ENCODE peak calls at places on chromosomes 13 and 19, in six cellular contexts. N is CD8-positive, alpha-beta memory T cell; Y is transverse colon; K is neural progenitor cell; E is tibial nerve; X is colonic mucosa. O is an unnamed sample.

GRCh38 chr19:16205205-16206045 is 7.7 kb downstream of the AP1M1 start:
- DNase-seq in N (no peak), Y (no peak), K (no peak), E (no peak), X (no peak), O (no peak)

GRCh38 chr13:75312884-75313520 is 169.0 kb downstream of the TBC1D4 start:
- DNase-seq in N (no peak), Y (no peak), K (no peak), E (no peak), X (peak; percentile 18), O (no peak)

GRCh38 chr13:31884556-31884955 is 145.2 kb downstream of the RXFP2 start:
- DNase-seq in N (no peak), Y (no peak), K (no peak), E (no peak), X (no peak), O (no peak)

GRCh38 chr13:77475345-77476084 is 60.0 kb upstream of the SCEL start:
- DNase-seq in N (no peak), Y (no peak), K (no peak), E (no peak), X (no peak), O (no peak)

GRCh38 chr19:1467512-1468273 is 11.3 kb downstream of the C19orf25 start:
- DNase-seq in N (no peak), Y (no peak), K (peak; percentile 66), E (no peak), X (no peak), O (no peak)

GRCh38 chr19:11171144-11171543 is 15.6 kb upstream of the SPC24 start:
- DNase-seq in N (no peak), Y (no peak), K (no peak), E (no peak), X (no peak), O (no peak)

GRCh38 chr13:109610517-109610916 is 175.9 kb downstream of the IRS2 start:
- DNase-seq in N (peak; percentile 3), Y (peak; percentile 55), K (peak; percentile 50), E (peak; percentile 8), X (peak; percentile 37), O (peak; percentile 60)

GRCh38 chr19:45764947-45765346 is 4.1 kb downstream of the SIX5 start:
- DNase-seq in N (no peak), Y (no peak), K (no peak), E (no peak), X (no peak), O (peak; percentile 50)

GRCh38 chr19:12289790-12290065 is 5.0 kb downstream of the ZNF44 start:
- DNase-seq in N (no peak), Y (no peak), K (no peak), E (no peak), X (no peak), O (no peak)
- H3K27ac ChIP-seq in N (peak overlapping the region; percentile 4), Y (peak overlapping the region; percentile 44), K (no peak overlapping the region), E (no peak overlapping the region), X (peak overlapping the region; percentile 10), O (no peak overlapping the region)

GRCh38 chr13:24076124-24076523 is 84.4 kb upstream of the SPATA13 start:
- DNase-seq in N (no peak), Y (peak; percentile 49), K (no peak), E (no peak), X (peak; percentile 70), O (no peak)

GRCh38 chr13:24073657-24074056 is 86.9 kb upstream of the SPATA13 start:
- DNase-seq in N (no peak), Y (no peak), K (no peak), E (no peak), X (no peak), O (no peak)

GRCh38 chr13:24075137-24075975 is 85.2 kb upstream of the SPATA13 start:
- DNase-seq in N (no peak), Y (no peak), K (no peak), E (no peak), X (no peak), O (no peak)

GRCh38 chr13:24076636-24077035 is 83.9 kb upstream of the SPATA13 start:
- DNase-seq in N (no peak), Y (no peak), K (no peak), E (no peak), X (no peak), O (peak; percentile 22)

DNA sequence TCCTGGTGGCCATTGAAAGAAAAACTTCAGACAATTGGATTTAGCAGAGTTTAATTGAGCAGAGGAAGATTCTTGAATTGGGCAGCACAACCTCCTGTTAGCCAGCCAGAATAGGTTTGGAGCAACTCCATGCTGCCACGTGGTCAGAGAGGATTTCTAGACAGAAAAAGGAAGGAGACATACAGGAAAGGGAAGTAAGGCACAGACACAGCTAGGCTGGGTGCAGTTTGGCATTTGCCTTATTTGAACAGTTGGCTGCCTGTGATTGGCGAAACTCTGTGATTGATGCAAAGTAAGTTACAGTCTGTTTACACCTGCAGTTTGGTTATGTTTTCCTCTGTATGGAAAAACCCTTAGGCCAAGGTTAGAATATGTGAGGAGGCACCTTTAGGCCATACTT is 85.8 kb upstream of the SPATA13 start:
- DNase-seq in N (no peak), Y (no peak), K (no peak), E (no peak), X (peak; percentile 57), O (no peak)
- H3K27ac ChIP-seq in N (no peak overlapping the region), Y (peak overlapping the region; percentile 8), K (no peak overlapping the region), E (no peak overlapping the region), X (no peak overlapping the region), O (no peak overlapping the region)

GRCh38 chr13:98921015-98921414 is 56.8 kb downstream of the DOCK9 start:
- DNase-seq in N (no peak), Y (no peak), K (no peak), E (no peak), X (no peak), O (no peak)
- H3K27ac ChIP-seq in N (no peak overlapping the region), Y (no peak overlapping the region), K (no peak overlapping the region), E (no peak overlapping the region), X (no peak overlapping the region), O (no peak overlapping the region)

DNA sequence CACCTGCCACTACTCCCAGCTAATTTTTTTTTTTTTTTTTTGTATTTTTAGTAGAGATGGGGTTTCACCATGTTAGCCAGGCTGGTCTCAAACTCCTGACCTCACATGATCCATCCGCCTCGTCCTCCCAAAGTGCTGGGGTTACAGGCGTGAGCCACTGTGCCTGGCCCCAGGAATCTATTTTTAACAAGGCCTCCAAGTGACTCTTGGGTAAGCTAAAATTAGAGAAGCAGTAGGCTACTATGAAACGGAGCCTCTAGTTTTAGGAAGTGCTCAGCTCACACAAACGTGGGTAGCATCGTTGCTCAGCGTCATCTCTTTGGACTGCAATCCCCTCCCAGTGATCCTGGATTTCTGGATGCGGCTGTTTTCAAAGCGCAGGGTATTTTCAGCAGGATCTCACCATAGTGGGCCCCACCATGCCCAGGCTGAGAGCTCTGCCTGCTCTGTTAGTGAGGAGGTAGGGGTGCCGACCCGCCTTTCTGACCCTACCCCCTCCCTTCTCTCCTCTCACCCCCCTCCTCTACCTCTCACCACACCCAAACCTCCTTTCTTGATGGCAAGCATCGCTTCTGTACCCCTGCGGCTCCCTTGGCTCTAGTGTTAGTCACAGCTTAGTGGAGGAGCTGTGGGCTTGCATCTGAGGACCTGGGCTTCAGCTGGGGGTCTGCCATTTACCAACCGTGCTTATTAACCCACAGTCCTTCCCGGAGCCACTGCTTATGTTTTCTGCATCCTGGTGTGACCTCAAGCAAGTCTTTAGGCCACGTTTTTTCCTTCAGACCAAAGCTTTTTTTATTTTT is 34.2 kb downstream of the GJA3 start:
- DNase-seq in N (no peak), Y (no peak), K (no peak), E (no peak), X (no peak), O (no peak)
- H3K27ac ChIP-seq in N (no peak overlapping the region), Y (no peak overlapping the region), K (no peak overlapping the region), E (no peak overlapping the region), X (no peak overlapping the region), O (no peak overlapping the region)

DNA sequence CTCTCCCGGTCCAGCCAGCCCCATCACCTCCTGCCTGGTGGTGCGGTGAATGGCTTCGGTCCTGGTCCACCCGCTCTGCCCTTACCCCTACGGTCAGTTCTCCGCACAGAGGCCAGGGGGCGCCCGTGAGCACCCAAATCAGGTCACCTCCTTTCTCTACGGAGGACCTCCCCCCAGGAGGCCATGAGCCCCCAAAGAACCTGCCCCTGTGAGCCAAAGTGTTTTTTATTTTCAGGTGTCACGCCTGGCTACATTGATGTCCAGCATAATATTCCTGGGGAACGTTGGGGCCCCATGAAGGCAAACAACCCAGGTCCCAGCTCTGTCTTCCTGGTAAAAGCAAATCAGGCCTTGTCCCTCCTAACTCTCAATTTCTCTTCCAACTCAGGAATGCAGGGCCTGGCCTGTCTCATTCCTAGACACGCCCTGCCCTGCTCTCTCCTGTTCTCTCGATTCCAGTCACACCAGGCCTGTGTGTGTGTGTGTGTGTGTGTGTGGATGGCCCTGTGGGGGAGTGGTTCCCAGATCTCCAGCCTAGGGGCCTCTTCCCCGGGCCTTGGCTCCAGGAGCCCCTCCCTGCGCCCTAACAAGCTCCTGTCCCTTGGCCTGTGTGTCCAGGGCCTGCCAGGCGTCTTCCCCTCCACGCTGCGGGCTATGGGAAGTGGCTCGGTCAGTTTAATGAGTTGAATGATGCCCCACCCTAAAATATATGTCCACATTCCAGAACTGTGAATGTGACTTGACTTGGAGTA is 9.7 kb upstream of the GIPC1 start:
- DNase-seq in N (peak; percentile 66), Y (peak; percentile 79), K (peak; percentile 70), E (no peak), X (peak; percentile 83), O (peak; percentile 89)
- H3K27ac ChIP-seq in N (peak overlapping the region; percentile 25), Y (peak overlapping the region; percentile 87), K (no peak overlapping the region), E (peak overlapping the region; percentile 48), X (peak overlapping the region; percentile 79), O (no peak overlapping the region)

GRCh38 chr13:37179646-37180045 is 74.2 kb upstream of the CSNK1A1L start:
- DNase-seq in N (no peak), Y (no peak), K (no peak), E (no peak), X (no peak), O (no peak)

GRCh38 chr13:37173214-37173613 is 67.8 kb upstream of the CSNK1A1L start:
- DNase-seq in N (no peak), Y (no peak), K (no peak), E (no peak), X (no peak), O (peak; percentile 28)

DNA sequence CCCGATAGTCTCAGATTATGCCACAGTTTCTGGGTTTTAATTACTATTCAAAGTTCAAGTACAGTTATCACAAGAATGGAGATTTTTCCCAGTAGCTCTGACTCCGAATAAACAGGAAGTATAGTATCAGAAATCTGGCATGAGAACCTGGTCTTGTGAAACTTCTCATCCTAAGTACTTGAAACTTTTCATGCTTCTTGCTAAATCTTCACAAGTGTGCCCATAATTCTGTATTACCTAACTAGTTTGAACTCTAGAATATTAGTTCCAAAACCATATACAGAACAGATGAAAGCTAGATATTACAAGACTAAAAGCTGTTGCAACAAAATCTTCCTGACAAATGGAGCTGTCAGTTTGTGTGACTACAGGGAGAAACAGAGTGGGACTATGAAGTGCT is 70.5 kb upstream of the CSNK1A1L start:
- DNase-seq in N (no peak), Y (no peak), K (no peak), E (peak; percentile 40), X (no peak), O (no peak)
- H3K27ac ChIP-seq in N (no peak overlapping the region), Y (no peak overlapping the region), K (no peak overlapping the region), E (no peak overlapping the region), X (no peak overlapping the region), O (no peak overlapping the region)

O was measured in GM23338.